ENCODE peak calls at places on chromosomes 4 and X, in four cellular contexts. A is GM12878, H is SK-N-SH, D is HepG2. Q is an unnamed sample.

GRCh38 chr4:76420311-76420710 is 630 bp downstream of the CCDC158 start:
- DNase-seq in D (no peak), H (peak; percentile 39), A (no peak), Q (no peak)

GRCh38 chr4:110959041-110959643 is 336.3 kb upstream of the PITX2 start:
- DNase-seq in H (no peak), D (peak; percentile 1), A (no peak), Q (no peak)

GRCh38 chrX:13994104-13994503 is 35.6 kb downstream of the GEMIN8 start:
- DNase-seq in A (no peak), D (no peak), H (no peak), Q (no peak)

GRCh38 chr4:73868206-73869129 is 725 bp upstream of the CXCL1 start:
- DNase-seq in H (no peak), A (no peak), D (no peak), Q (peak; percentile 18)

GRCh38 chr4:113398441-113399143 is 349.1 kb downstream of the ANK2 start:
- DNase-seq in H (no peak), D (no peak), A (no peak), Q (no peak)

GRCh38 chr4:168409089-168409801 is 71.0 kb downstream of the DDX60L start:
- DNase-seq in H (no peak), A (no peak), D (no peak), Q (no peak)

GRCh38 chrX:1012678-1013300 is 199.7 kb downstream of the CRLF2 start:
- DNase-seq in H (no peak), A (no peak), D (no peak), Q (no peak)

GRCh38 chr4:1371151-1371830 is 24.3 kb downstream of the UVSSA start:
- DNase-seq in D (no peak), H (no peak), A (no peak), Q (no peak)

GRCh38 chr4:10096201-10096975 is 20.2 kb downstream of the WDR1 start:
- DNase-seq in D (no peak), A (peak; percentile 60), H (no peak), Q (no peak)

GRCh38 chr4:168803727-168804126 is 206.3 kb downstream of the CBR4 start:
- DNase-seq in H (no peak), A (no peak), D (no peak), Q (no peak)

GRCh38 chr4:110211007-110211769 is 12.8 kb upstream of the ELOVL6 start:
- DNase-seq in D (peak; percentile 53), H (peak; percentile 56), A (no peak), Q (peak; percentile 49)

DNA sequence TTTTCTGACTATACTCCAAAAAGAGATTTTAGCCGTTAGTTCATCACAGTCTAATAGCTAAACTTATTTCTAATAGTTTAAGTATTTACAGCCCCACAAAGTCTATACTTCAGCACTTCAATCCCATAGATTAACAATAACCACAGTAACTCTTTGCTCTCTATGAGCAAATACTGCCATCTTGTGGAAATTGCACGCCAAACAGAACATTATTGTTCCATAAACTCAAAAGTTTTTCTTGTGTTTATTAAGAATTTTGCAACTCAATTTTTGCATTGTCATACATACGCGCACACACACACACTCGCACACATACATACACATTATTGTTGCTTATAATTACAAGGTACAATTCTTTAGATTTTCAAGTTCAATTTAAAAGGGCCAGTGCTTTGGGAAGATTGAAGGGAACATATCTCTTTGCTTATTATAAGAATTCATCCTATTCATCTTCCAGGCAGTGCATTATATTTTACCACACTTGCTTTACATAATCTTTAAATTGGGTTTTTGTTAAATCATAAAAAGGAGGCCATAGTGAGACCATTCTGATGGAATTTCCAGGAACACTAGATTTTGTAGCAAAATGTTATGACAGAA is 63.8 kb upstream of the ATOH1 start:
- DNase-seq in H (peak; percentile 33), D (peak; percentile 18), A (no peak), Q (peak; percentile 48)
- TF ChIP-seq FOXM1 in H (no peak), D (no peak), A (no peak), Q (no peak)

GRCh38 chrX:64204701-64205440 is 637 bp downstream of the AMER1 start:
- DNase-seq in A (no peak), H (peak; percentile 75), D (peak; percentile 0), Q (peak; percentile 35)
- TF ChIP-seq FOXM1 in A (no peak), H (no peak), D (no peak), Q (no peak)

GRCh38 chr4:70927502-70928139 is 25.5 kb downstream of the MOB1B start:
- DNase-seq in D (no peak), A (no peak), H (no peak), Q (no peak)
- TF ChIP-seq FOXM1 in D (no peak), A (no peak), H (no peak), Q (no peak)

GRCh38 chrX:138128025-138128671 is 562.2 kb downstream of the ZIC3 start:
- DNase-seq in D (peak; percentile 2), H (peak; percentile 28), A (no peak), Q (peak; percentile 44)

GRCh38 chrX:138127314-138127713 is 561.4 kb downstream of the ZIC3 start:
- DNase-seq in A (no peak), D (no peak), H (no peak), Q (no peak)
- TF ChIP-seq FOXM1 in A (no peak), D (no peak), H (no peak), Q (no peak)

GRCh38 chr4:83725076-83726074 is 189.5 kb downstream of the GPAT3 start:
- DNase-seq in H (no peak), A (no peak), D (no peak), Q (no peak)

GRCh38 chr4:83722730-83723269 is 186.9 kb downstream of the GPAT3 start:
- DNase-seq in H (no peak), D (no peak), A (no peak), Q (no peak)

GRCh38 chr4:83728191-83728590 is 192.3 kb downstream of the GPAT3 start:
- DNase-seq in A (no peak), D (no peak), H (no peak), Q (no peak)

GRCh38 chr4:83723609-83724008 is 187.7 kb downstream of the GPAT3 start:
- DNase-seq in D (no peak), H (no peak), A (no peak), Q (no peak)

DNA sequence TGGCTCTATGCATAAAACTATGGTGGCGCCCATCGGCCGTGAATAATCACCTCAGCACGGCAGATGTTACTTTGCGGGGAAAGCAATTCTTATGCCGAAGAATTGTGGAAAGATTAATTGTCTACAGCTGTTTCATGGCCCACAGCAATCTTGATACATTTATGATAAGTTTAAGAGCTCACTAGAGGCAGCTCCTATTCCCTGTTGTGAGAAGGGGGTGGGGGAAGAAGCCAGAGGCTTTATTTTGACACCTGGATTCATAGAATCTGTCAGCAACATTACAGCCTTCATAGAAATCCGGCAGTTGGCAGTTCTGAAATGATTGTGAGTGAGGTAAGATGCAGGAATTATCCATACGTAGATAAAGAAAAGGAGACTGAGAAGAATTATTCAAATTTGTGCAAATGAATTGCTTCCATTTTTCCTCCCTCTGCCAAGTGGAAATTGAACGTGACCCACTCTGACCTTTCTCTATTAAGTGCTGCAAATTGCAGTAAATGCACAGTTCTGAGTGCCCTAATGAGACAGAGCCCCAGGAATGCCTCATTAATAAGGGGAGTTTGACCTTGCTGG is 188.7 kb downstream of the GPAT3 start:
- DNase-seq in A (no peak), D (no peak), H (no peak), Q (no peak)
- TF ChIP-seq FOXM1 in A (no peak), D (no peak), H (no peak), Q (no peak)

GRCh38 chrX:110403436-110403835 is 44.8 kb downstream of the RTL9 start:
- DNase-seq in A (no peak), H (no peak), D (no peak), Q (no peak)

GRCh38 chrX:110401142-110401541 is 42.5 kb downstream of the RTL9 start:
- DNase-seq in A (no peak), H (no peak), D (no peak), Q (no peak)

GRCh38 chrX:110402855-110403230 is 44.2 kb downstream of the RTL9 start:
- DNase-seq in H (no peak), A (no peak), D (no peak), Q (no peak)

GRCh38 chrX:110403839-110404238 is 45.2 kb downstream of the RTL9 start:
- DNase-seq in H (no peak), D (no peak), A (no peak), Q (no peak)

DNA sequence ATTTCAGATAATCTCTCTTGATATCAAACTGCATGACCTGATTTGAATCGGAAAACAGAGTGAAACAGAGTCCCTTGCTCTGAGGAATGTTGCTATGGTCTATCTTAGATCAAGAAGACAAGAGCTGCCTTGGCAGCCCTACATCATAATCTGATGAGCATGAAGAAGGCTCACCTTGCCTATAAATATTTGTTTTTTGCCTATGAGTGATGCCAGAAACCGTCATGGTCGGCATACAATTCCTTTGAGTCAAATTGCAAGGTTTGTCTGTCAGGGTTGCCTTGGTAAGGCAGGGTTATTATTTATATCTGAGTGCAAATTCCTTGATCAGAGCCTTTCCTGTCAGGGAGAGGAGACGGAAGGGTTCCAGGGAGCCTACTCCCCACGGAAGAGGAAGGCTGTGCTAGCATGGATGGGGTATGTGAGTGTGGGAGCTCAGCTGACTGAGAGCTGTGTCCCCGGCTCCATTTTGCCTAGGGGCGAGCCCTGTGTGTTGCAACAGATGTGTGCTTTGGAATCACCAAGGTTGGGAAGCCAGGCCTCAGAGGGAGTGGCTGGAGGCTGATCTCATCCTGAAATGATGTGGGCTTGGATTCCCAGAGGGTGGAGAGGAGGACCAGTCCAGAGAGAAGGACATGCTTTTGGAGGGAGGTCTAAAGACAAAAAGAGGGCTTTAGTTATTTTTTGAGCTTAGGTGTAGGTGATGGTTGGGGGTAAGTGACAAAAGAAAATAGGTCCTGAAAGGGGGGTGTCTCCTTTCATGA is 43.6 kb downstream of the RTL9 start:
- DNase-seq in D (no peak), H (no peak), A (no peak), Q (no peak)
- TF ChIP-seq FOXM1 in D (no peak), H (no peak), A (no peak), Q (no peak)

GRCh38 chr4:60938621-60939020 is 261.5 kb upstream of the ADGRL3 start:
- DNase-seq in H (no peak), D (no peak), A (no peak), Q (no peak)

GRCh38 chr4:60938181-60938580 is 261.9 kb upstream of the ADGRL3 start:
- DNase-seq in A (no peak), D (no peak), H (no peak), Q (no peak)

GRCh38 chr4:60945641-60946040 is 254.5 kb upstream of the ADGRL3 start:
- DNase-seq in H (no peak), D (no peak), A (no peak), Q (no peak)

GRCh38 chr4:60948008-60948407 is 252.1 kb upstream of the ADGRL3 start:
- DNase-seq in A (no peak), H (no peak), D (no peak), Q (no peak)

DNA sequence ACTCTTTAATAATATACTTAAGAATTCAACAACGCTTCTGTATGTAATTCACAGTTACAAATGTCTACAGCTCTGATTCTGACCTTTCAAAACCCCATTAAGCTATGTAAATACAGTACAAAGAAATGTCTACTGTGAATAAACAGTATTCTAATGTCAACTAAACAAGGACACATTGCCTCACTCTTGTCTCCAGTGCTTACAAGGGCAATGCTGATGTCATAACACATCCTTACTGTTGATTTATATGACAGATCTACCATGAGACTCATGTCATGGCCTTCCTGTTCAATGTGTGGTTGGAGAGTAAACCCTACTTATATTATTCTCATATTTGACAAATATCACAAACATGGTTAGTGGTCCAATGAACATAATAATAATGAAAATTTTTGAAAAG is 256.1 kb upstream of the ADGRL3 start:
- DNase-seq in H (no peak), A (no peak), D (peak; percentile 24), Q (no peak)
- TF ChIP-seq FOXM1 in H (no peak), A (no peak), D (no peak), Q (no peak)

GRCh38 chr4:77699731-77700210 is 94.2 kb downstream of the CXCL13 start:
- DNase-seq in D (peak; percentile 74), H (peak; percentile 24), A (no peak), Q (peak; percentile 21)
- TF ChIP-seq FOXM1 in D (no peak), H (no peak), A (no peak), Q (no peak)

GRCh38 chrX:46582325-46582724 is 8.8 kb downstream of the CHST7 start:
- DNase-seq in H (no peak), A (no peak), D (no peak), Q (no peak)
- TF ChIP-seq FOXM1 in H (no peak), A (no peak), D (no peak), Q (no peak)

Q was measured in HEK293T.